ENCODE peak calls at places on chromosomes 3 and 15, in four cellular contexts. R is GM19239, F is head of caudate nucleus, B is tibial nerve. N is an unnamed sample.

GRCh38 chr15:31605467-31605931 is 278.9 kb downstream of the KLF13 start:
- DNase-seq in R (no peak), F (no peak), B (no peak), N (peak)

GRCh38 chr15:48066456-48066855 is 54.3 kb upstream of the SLC24A5 start:
- DNase-seq in R (no peak), F (no peak), B (no peak), N (no peak)

GRCh38 chr3:13332158-13332557 is 88.0 kb downstream of the NUP210 start:
- DNase-seq in R (peak), F (no peak), B (no peak), N (no peak)

GRCh38 chr15:85504739-85505676 is 124.6 kb downstream of the AKAP13 start:
- DNase-seq in R (peak), F (no peak), B (no peak), N (peak)

GRCh38 chr15:57146394-57147140 is 228.1 kb downstream of the TCF12 start:
- DNase-seq in R (no peak), F (no peak), B (no peak), N (peak)

GRCh38 chr15:62524848-62525247 is 359.8 kb upstream of the C2CD4B start:
- DNase-seq in R (no peak), F (no peak), B (no peak), N (no peak)

GRCh38 chr15:99106417-99107220 is 1.7 kb downstream of the SYNM start:
- DNase-seq in R (no peak), F (no peak), B (no peak), N (no peak)

GRCh38 chr3:16309558-16309957 is 44.5 kb downstream of the OXNAD1 start:
- DNase-seq in R (no peak), F (no peak), B (no peak), N (no peak)

GRCh38 chr3:170128977-170129431 is 52.5 kb downstream of the PHC3 start:
- DNase-seq in R (no peak), F (no peak), B (no peak), N (no peak)

GRCh38 chr15:43293402-43293801 is 26.7 kb upstream of the TGM5 start:
- DNase-seq in R (no peak), F (no peak), B (no peak), N (no peak)

GRCh38 chr15:65414841-65415621 is 7.7 kb downstream of the IGDCC4 start:
- DNase-seq in R (no peak), F (peak), B (no peak), N (peak)

GRCh38 chr15:62334581-62334980 is 169.5 kb upstream of the C2CD4B start:
- DNase-seq in R (no peak), F (no peak), B (no peak), N (no peak)